ENCODE peak calls at places on chromosomes 2 and 18, in ten cellular contexts. T is heart right ventricle, M is body of pancreas, Y is PC-9, C is GM13976, V is cardiac fibroblast, G is A549, L is coronary artery, W is fibroblast of pulmonary artery, J is AG09309. K is an unnamed sample.

GRCh38 chr2:113376935-113377445 is 60.5 kb upstream of the ZNG1B start:
- DNase-seq in V (no peak), G (no peak), T (no peak), J (no peak), C (peak), Y (no peak), M (no peak), W (no peak), L (no peak), K (no peak)

GRCh38 chr2:162537651-162538050 is 193.7 kb downstream of the GCA start:
- DNase-seq in G (no peak), C (no peak), L (no peak), T (no peak), Y (no peak), M (no peak), V (no peak), J (no peak), W (no peak), K (no peak)

GRCh38 chr2:177758591-177759371 is 313.8 kb downstream of the PDE11A start:
- DNase-seq in M (peak), J (no peak), C (no peak), V (peak), G (peak), W (peak), L (no peak), Y (no peak), T (peak), K (peak)

GRCh38 chr2:180614776-180615175 is 365.6 kb upstream of the UBE2E3 start:
- DNase-seq in G (no peak), L (no peak), T (no peak), C (no peak), J (no peak), M (no peak), V (no peak), Y (no peak), W (no peak), K (no peak)

GRCh38 chr2:160294339-160294803 is 94.3 kb upstream of the ITGB6 start:
- DNase-seq in C (no peak), J (no peak), V (peak), L (no peak), Y (no peak), G (peak), T (peak), W (peak), M (peak), K (peak)

GRCh38 chr2:161384864-161385263 is 31.2 kb upstream of the TBR1 start:
- DNase-seq in W (no peak), T (no peak), M (no peak), V (no peak), J (no peak), C (no peak), G (no peak), L (no peak), Y (no peak), K (peak)

GRCh38 chr2:127195140-127196074 is 24.7 kb downstream of the CYP27C1 start:
- DNase-seq in V (no peak), J (no peak), W (no peak), T (no peak), G (no peak), L (peak), M (no peak), Y (no peak), C (no peak), K (no peak)

GRCh38 chr2:43005975-43006833 is 213.8 kb upstream of the HAAO start:
- DNase-seq in Y (no peak), G (no peak), L (peak), C (no peak), V (no peak), M (peak), J (no peak), T (no peak), W (no peak), K (no peak)

GRCh38 chr2:193847140-193847539 is 1652.4 kb upstream of the TMEFF2 start:
- DNase-seq in J (peak), M (no peak), W (peak), T (no peak), C (no peak), Y (no peak), V (peak), G (no peak), L (no peak), K (no peak)

GRCh38 chr2:220935789-220936321 is 636.2 kb downstream of the EPHA4 start:
- DNase-seq in Y (no peak), M (no peak), J (no peak), C (no peak), L (no peak), V (no peak), G (no peak), W (no peak), T (no peak), K (no peak)

GRCh38 chr2:73903313-73903712 is 10.5 kb downstream of the ACTG2 start:
- DNase-seq in J (no peak), M (no peak), T (no peak), L (no peak), C (no peak), W (no peak), G (no peak), Y (no peak), V (no peak), K (no peak)

GRCh38 chr2:217513256-217513655 is 489.5 kb downstream of the TNS1 start:
- DNase-seq in Y (no peak), T (no peak), W (no peak), M (no peak), C (no peak), G (no peak), J (no peak), V (no peak), L (no peak), K (no peak)

GRCh38 chr18:55731594-55732042 is 143.6 kb upstream of the TCF4 start:
- DNase-seq in T (no peak), L (no peak), V (peak), C (no peak), G (no peak), W (peak), J (no peak), M (no peak), Y (no peak), K (no peak)

GRCh38 chr18:55345103-55345950 is 242.7 kb downstream of the TCF4 start:
- DNase-seq in Y (no peak), G (no peak), M (no peak), C (no peak), L (no peak), V (no peak), J (no peak), T (no peak), W (no peak), K (no peak)

GRCh38 chr2:168851674-168852320 is 38.4 kb downstream of the SPC25 start:
- DNase-seq in Y (no peak), T (no peak), V (peak), M (peak), G (peak), W (peak), C (no peak), L (no peak), J (peak), K (no peak)

GRCh38 chr18:58635891-58636290 is 7.0 kb upstream of the ALPK2 start:
- DNase-seq in L (no peak), G (peak), V (peak), Y (no peak), M (no peak), T (no peak), C (no peak), J (peak), W (peak), K (no peak)

GRCh38 chr18:26405190-26405781 is 143.1 kb downstream of the KCTD1 start:
- DNase-seq in T (peak), L (no peak), M (peak), Y (peak), V (peak), G (peak), C (peak), J (no peak), W (peak), K (peak)

GRCh38 chr2:187857826-187858225 is 303.6 kb upstream of the TFPI start:
- DNase-seq in C (no peak), Y (no peak), G (no peak), T (no peak), L (no peak), V (no peak), W (no peak), M (no peak), J (no peak), K (no peak)

GRCh38 chr2:1756456-1756855 is 12.1 kb upstream of the PXDN start:
- DNase-seq in T (no peak), C (no peak), L (peak), V (no peak), M (no peak), G (no peak), J (no peak), Y (no peak), W (no peak), K (no peak)

GRCh38 chr2:26911911-26912861 is 58.3 kb upstream of the MAPRE3 start:
- DNase-seq in Y (no peak), L (no peak), M (peak), V (no peak), W (no peak), J (no peak), T (no peak), C (no peak), G (no peak), K (no peak)

GRCh38 chr2:215749092-215749957 is 264.0 kb downstream of the MREG start:
- DNase-seq in Y (no peak), C (no peak), G (peak), L (peak), M (peak), T (peak), V (peak), J (no peak), W (peak), K (no peak)

GRCh38 chr2:86552889-86553288 is 10.4 kb downstream of the CHMP3 start:
- DNase-seq in L (no peak), Y (no peak), M (no peak), T (no peak), W (no peak), C (no peak), V (no peak), J (no peak), G (no peak), K (peak)

GRCh38 chr2:25988134-25988533 is 5.8 kb upstream of the KIF3C start:
- DNase-seq in W (no peak), J (no peak), M (no peak), G (no peak), V (no peak), C (no peak), Y (no peak), L (no peak), T (no peak), K (no peak)

GRCh38 chr18:32386466-32386865 is 84.2 kb downstream of the GAREM1 start:
- DNase-seq in J (no peak), W (no peak), Y (no peak), V (no peak), T (no peak), G (no peak), C (no peak), M (no peak), L (no peak), K (no peak)

GRCh38 chr2:176565641-176566323 is 296.5 kb downstream of the MTX2 start:
- DNase-seq in M (peak), G (no peak), V (no peak), J (no peak), C (no peak), Y (no peak), T (no peak), L (no peak), W (no peak), K (no peak)

GRCh38 chr18:70284976-70285610 is 3.8 kb upstream of the SOCS6 start:
- DNase-seq in M (no peak), T (no peak), J (no peak), V (no peak), W (no peak), L (no peak), Y (no peak), C (no peak), G (no peak), K (no peak)

GRCh38 chr2:166521155-166521554 is 27.1 kb upstream of the SCN7A start:
- DNase-seq in L (no peak), G (no peak), Y (no peak), C (no peak), T (no peak), W (no peak), V (no peak), J (no peak), M (no peak), K (no peak)

GRCh38 chr2:150191349-150191748 is 296.1 kb downstream of the RND3 start:
- DNase-seq in M (no peak), W (peak), G (no peak), C (no peak), Y (no peak), V (peak), T (no peak), L (no peak), J (peak), K (no peak)

GRCh38 chr2:133642831-133643230 is 74.6 kb upstream of the NCKAP5 start:
- DNase-seq in Y (no peak), C (no peak), L (no peak), W (peak), T (no peak), V (peak), G (no peak), M (no peak), J (no peak), K (no peak)

GRCh38 chr2:134522856-134523460 is 195.8 kb downstream of the TMEM163 start:
- DNase-seq in Y (no peak), C (no peak), J (no peak), V (no peak), W (no peak), G (no peak), L (no peak), M (no peak), T (no peak), K (no peak)

GRCh38 chr2:28546242-28546641 is 50.4 kb downstream of the PLB1 start:
- DNase-seq in C (no peak), J (no peak), Y (no peak), W (no peak), G (no peak), V (no peak), M (no peak), T (no peak), L (no peak), K (no peak)

GRCh38 chr2:6216234-6216633 is 524.0 kb downstream of the SOX11 start:
- DNase-seq in L (no peak), W (no peak), Y (no peak), V (no peak), G (no peak), M (no peak), J (no peak), C (no peak), T (no peak), K (no peak)

GRCh38 chr2:224022474-224022873 is 16.6 kb downstream of the SERPINE2 start:
- DNase-seq in J (no peak), G (no peak), W (no peak), L (no peak), M (no peak), V (no peak), T (no peak), C (no peak), Y (no peak), K (no peak)

GRCh38 chr2:163610817-163611556 is 124.8 kb downstream of the FIGN start:
- DNase-seq in J (no peak), W (no peak), G (peak), M (no peak), L (no peak), V (no peak), C (no peak), T (no peak), Y (no peak), K (no peak)
- TF ChIP-seq CTCF in J (no peak), W (no peak), G (no peak), M (no peak), L (no peak), V (no peak), C (no peak), T (peak), Y (no peak), K (no peak)

DNA sequence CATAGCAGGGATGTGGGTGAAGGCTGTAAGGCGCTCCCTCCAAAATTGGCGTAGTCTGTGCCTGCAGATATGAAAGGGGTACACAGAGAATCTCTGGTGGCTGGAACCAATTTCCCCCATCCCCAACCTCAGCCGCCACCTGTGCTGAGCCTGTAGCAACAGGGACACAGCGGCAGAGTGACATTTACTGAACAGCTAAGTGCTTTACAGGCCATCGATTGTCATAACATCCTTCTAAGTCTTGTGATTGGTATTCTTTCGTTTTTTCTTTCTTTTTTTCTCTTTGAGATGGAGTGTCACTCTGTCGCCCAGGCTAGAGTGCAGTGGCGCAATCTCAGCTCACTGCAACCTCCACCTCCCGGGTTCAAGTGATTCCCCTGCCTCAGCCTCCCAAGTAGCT is 12.2 kb upstream of the EFHD1 start:
- DNase-seq in T (no peak), V (no peak), Y (no peak), L (no peak), M (no peak), W (no peak), G (no peak), C (no peak), J (no peak), K (no peak)
- TF ChIP-seq CTCF in T (no peak), V (no peak), Y (no peak), L (no peak), M (no peak), W (no peak), G (no peak), C (no peak), J (no peak), K (no peak)

GRCh38 chr2:30866974-30867373 is 59.7 kb upstream of the CAPN13 start:
- DNase-seq in Y (no peak), T (no peak), V (no peak), L (no peak), G (no peak), C (no peak), W (no peak), J (no peak), M (no peak), K (no peak)
- TF ChIP-seq CTCF in Y (no peak), T (no peak), V (no peak), L (no peak), G (no peak), C (no peak), W (no peak), J (no peak), M (no peak), K (no peak)

DNA sequence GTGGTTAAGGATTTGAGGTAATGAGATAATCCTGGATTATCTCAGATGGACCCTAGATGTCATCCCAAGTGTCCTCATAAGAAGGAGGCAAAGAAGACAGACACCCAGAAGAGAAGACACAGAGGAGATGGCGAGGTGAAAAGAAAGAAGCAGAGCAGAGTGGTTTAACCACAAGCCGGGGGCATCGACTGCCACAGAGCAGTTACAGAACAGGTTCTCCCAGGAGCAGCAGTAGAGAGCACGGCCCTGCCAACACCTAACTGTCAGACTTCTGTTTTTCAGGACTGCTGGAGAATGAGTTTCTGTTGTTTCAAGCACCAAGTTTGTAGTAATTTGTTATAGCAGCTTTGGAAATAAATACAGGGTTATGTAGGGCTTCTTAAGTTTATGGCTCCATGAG is 437.0 kb downstream of the THSD7B start:
- DNase-seq in Y (no peak), C (no peak), T (no peak), J (no peak), G (no peak), L (no peak), W (no peak), M (no peak), V (no peak), K (no peak)
- TF ChIP-seq CTCF in Y (no peak), C (no peak), T (no peak), J (no peak), G (no peak), L (no peak), W (no peak), M (no peak), V (no peak), K (no peak)

DNA sequence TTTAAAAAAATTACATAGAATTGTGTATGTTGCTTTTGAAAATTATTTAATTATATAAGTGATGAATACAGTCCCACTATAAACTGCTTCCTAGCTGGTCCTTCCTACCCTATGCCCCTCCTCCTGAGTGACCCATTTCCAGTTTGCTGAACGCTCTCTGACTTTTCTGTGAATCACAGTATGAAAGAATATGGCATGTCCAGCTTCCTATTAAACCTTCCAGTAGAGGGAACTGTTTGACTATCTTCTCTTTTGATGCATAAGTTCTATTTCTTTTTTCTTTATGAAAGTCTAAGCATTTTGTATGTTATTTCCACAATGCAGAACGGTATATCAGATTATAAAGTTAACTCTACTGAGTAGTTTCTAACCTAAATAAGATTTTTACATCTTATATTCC is 41.3 kb downstream of the PSMG2 start:
- DNase-seq in W (peak), J (peak), M (no peak), L (no peak), V (peak), C (peak), Y (peak), G (peak), T (no peak), K (no peak)
- TF ChIP-seq CTCF in W (peak), J (peak), M (no peak), L (peak), V (peak), C (peak), Y (peak), G (peak), T (peak), K (peak)

GRCh38 chr2:24380687-24381271 is 20.4 kb upstream of the ITSN2 start:
- DNase-seq in V (no peak), M (peak), C (no peak), Y (no peak), J (no peak), W (no peak), T (no peak), G (no peak), L (no peak), K (no peak)

GRCh38 chr2:24385366-24385765 is 25.0 kb upstream of the ITSN2 start:
- DNase-seq in L (no peak), G (no peak), Y (no peak), C (no peak), W (no peak), J (no peak), M (no peak), T (no peak), V (no peak), K (no peak)

DNA sequence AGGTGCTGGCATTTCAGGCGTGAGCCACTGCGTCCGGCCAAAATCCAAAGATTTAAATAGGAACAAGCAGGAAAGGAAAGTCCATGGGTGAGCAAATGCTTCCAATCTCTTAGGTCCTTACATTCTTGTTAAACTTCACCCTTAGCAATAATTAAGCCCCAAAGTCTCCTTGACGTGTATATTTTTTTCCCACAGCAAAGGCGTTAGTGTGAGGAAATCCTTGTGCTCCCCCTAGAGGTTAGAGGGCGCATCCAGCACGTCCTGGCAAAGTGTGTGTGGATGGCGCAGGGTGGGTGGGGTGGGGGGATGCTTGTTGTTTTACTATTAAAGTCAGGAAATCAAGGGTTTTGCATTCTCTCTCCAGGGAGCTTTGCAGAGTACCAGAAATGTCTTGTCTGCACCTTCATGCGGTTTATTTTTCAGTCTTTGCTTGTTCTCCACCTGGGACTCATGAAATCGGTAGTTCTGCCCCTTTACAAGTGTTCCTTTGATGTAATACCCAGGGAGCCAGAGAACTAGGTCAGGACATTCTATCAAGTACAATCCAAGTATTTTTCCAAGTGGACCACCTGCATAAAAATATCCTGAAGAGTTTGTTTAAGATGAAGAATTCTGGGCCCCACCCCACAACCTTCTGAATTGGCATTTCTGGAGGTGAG is 22.2 kb upstream of the ITSN2 start:
- DNase-seq in M (peak), J (peak), C (peak), G (peak), Y (peak), T (peak), W (peak), L (no peak), V (peak), K (peak)
- TF ChIP-seq CTCF in M (peak), J (peak), C (peak), G (peak), Y (peak), T (peak), W (peak), L (peak), V (peak), K (peak)